ENCODE peak calls at places on chromosomes 1 and 21, in ten cellular contexts. V is GM23338; A is colonic mucosa; Q is tibial artery; F is adrenal gland; R is CD8-positive, alpha-beta T cell; Y is right atrium auricular region; L is heart left ventricle; T is astrocyte; X is PC-9. K is an unnamed sample.
A peak's percentile ranks its signal among the peaks of the same experiment; 100 is the strongest.

GRCh38 chr1:96365596-96365995 is 356.0 kb upstream of the PTBP2 start:
- DNase-seq in V (no peak), Y (no peak), X (no peak), F (no peak), L (no peak), R (no peak), Q (no peak), T (peak; percentile 39), A (no peak), K (no peak)

GRCh38 chr1:162191396-162192322 is 122.2 kb downstream of the NOS1AP start:
- DNase-seq in A (peak; percentile 60), X (peak; percentile 39), T (no peak), V (no peak), Y (no peak), F (no peak), L (no peak), Q (no peak), R (no peak), K (no peak)

GRCh38 chr1:85448358-85448757 is 16.6 kb downstream of the DDAH1 start:
- DNase-seq in Q (no peak), R (no peak), A (no peak), F (no peak), L (no peak), Y (no peak), V (no peak), X (no peak), T (peak; percentile 53), K (no peak)

GRCh38 chr1:152110860-152111514 is 4.3 kb downstream of the TCHH start:
- DNase-seq in A (peak; percentile 50), R (no peak), Y (no peak), V (peak; percentile 69), L (no peak), T (peak; percentile 55), Q (no peak), X (peak; percentile 40), F (no peak), K (no peak)

GRCh38 chr1:109493805-109494539 is at the start of gene CYB561D1:
- DNase-seq in R (peak; percentile 88), A (peak; percentile 88), Q (peak; percentile 92), Y (peak; percentile 79), L (peak; percentile 90), F (peak; percentile 90), X (peak; percentile 89), T (peak; percentile 53), V (peak; percentile 89), K (peak; percentile 93)

GRCh38 chr21:32336711-32337110 is 38.1 kb downstream of the MRAP start:
- DNase-seq in T (peak; percentile 49), Q (no peak), Y (no peak), A (no peak), X (no peak), F (peak; percentile 50), L (no peak), V (no peak), R (no peak), K (no peak)

GRCh38 chr1:203545032-203545816 is 51.3 kb downstream of the OPTC start:
- DNase-seq in Y (no peak), F (no peak), V (no peak), Q (no peak), R (no peak), T (no peak), X (peak; percentile 53), A (no peak), L (no peak), K (no peak)

GRCh38 chr1:41313661-41314131 is 47.5 kb upstream of the FOXO6 start:
- DNase-seq in Q (no peak), Y (no peak), T (no peak), R (no peak), F (peak; percentile 38), L (no peak), X (no peak), A (no peak), V (peak; percentile 82), K (peak; percentile 58)

GRCh38 chr1:192588546-192588945 is 13.0 kb downstream of the RGS1 start:
- DNase-seq in Y (no peak), R (no peak), X (no peak), A (no peak), V (no peak), T (peak; percentile 76), F (no peak), L (no peak), Q (no peak), K (no peak)

GRCh38 chr21:41766051-41766882 is 585 bp downstream of the RIPK4 start:
- DNase-seq in Q (no peak), A (no peak), T (no peak), R (no peak), Y (no peak), F (no peak), L (no peak), V (no peak), X (no peak), K (no peak)

GRCh38 chr21:45276620-45277019 is 11.1 kb downstream of the POFUT2 start:
- DNase-seq in T (no peak), Y (no peak), A (no peak), L (no peak), X (no peak), V (no peak), F (peak; percentile 49), R (no peak), Q (peak; percentile 53), K (no peak)

GRCh38 chr1:178933709-178934573 is 63.1 kb upstream of the ANGPTL1 start:
- DNase-seq in X (no peak), Q (peak; percentile 67), V (no peak), L (no peak), F (no peak), A (no peak), T (no peak), R (no peak), Y (no peak), K (no peak)

GRCh38 chr1:51330331-51331201 is at the start of gene TTC39A:
- DNase-seq in Q (no peak), L (no peak), T (no peak), F (no peak), Y (no peak), A (no peak), R (no peak), V (peak; percentile 51), X (peak; percentile 36), K (no peak)

GRCh38 chr1:38028671-38029070 is 16.1 kb downstream of the UTP11 start:
- DNase-seq in V (peak; percentile 49), T (no peak), Q (no peak), A (no peak), Y (no peak), L (no peak), R (no peak), F (no peak), X (no peak), K (no peak)

GRCh38 chr1:212109713-212110112 is 74.2 kb downstream of the DTL start:
- DNase-seq in L (no peak), V (no peak), T (no peak), X (no peak), Q (no peak), R (no peak), Y (no peak), A (no peak), F (no peak), K (no peak)

GRCh38 chr1:212108981-212109380 is 73.4 kb downstream of the DTL start:
- DNase-seq in R (no peak), L (no peak), X (no peak), Y (no peak), T (peak; percentile 14), A (no peak), Q (no peak), F (no peak), V (no peak), K (no peak)

GRCh38 chr1:212106286-212106792 is 70.8 kb downstream of the DTL start:
- DNase-seq in R (no peak), L (no peak), X (no peak), Q (no peak), V (peak; percentile 42), A (no peak), T (no peak), Y (no peak), F (no peak), K (no peak)

GRCh38 chr1:212108187-212108586 is 72.6 kb downstream of the DTL start:
- DNase-seq in F (no peak), Q (no peak), Y (no peak), R (no peak), A (no peak), V (no peak), L (no peak), T (no peak), X (no peak), K (no peak)

DNA sequence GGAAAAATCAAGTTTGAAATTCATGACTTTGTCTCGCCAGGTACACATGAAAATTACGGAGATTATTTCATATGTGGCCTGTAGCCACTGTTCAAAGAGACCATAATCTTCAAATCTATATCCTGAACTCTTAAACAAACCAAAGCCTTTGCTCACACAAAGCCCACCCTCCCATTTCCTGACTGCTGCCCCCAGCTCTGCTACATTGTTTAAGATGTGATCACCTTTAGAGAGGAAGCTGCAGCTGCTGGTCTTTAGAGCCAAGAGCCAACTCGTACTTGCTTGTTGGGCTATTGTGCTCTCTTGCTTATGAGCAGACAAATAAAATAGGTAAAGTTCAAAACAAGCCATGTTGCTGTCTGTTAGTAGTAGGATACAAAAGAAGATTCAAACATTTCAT is 71.9 kb downstream of the DTL start:
- DNase-seq in V (no peak), T (no peak), F (no peak), L (peak; percentile 32), X (no peak), Q (no peak), A (no peak), Y (no peak), R (no peak), K (no peak)
- H3K4me1 ChIP-seq in V (peaks cover 39% of the 10 kb centered on the region), T (no peaks in the 10 kb centered on the region), F (no peaks in the 10 kb centered on the region), L (peaks cover 5% of the 10 kb centered on the region), X (no peaks in the 10 kb centered on the region), Q (peaks cover 9% of the 10 kb centered on the region), A (no peaks in the 10 kb centered on the region), Y (peaks cover 46% of the 10 kb centered on the region), R (peaks cover 12% of the 10 kb centered on the region), K (no peaks in the 10 kb centered on the region)

GRCh38 chr1:227450489-227450888 is 112.9 kb upstream of the ZNF678 start:
- DNase-seq in L (no peak), A (no peak), R (no peak), Q (no peak), V (no peak), T (no peak), Y (no peak), X (no peak), F (no peak), K (no peak)
- H3K27ac ChIP-seq in L (no peak overlapping the region), A (no peak overlapping the region), R (no peak overlapping the region), Q (no peak overlapping the region), V (no peak overlapping the region), T (no peak overlapping the region), Y (no peak overlapping the region), X (no peak overlapping the region), F (no peak overlapping the region), K (no peak overlapping the region)

DNA sequence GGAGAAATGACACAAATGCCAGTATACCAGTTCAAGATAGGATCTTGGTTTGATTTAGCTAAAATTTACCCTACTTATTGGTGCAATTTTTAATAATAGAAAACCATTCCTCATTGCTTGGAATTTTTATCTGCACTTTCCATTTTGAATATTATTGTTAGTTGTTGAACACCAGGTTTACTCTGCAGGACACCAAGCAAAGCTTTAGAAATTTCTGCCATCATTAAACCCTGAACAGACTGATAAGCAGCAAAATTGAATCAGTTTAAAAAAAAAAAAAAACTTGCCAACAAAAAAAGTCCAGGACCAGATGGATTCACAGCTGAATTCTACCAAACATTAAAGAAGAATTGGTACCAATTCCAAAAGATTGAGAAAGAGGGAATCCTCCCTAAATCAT is 71.5 kb downstream of the POU2F1 start:
- DNase-seq in V (no peak), L (no peak), A (no peak), F (no peak), Q (no peak), Y (no peak), R (no peak), X (no peak), T (no peak), K (no peak)
- H3K4me3 ChIP-seq in V (no peak overlapping the region), L (no peak overlapping the region), A (no peak overlapping the region), F (no peak overlapping the region), Q (no peak overlapping the region), Y (no peak overlapping the region), R (no peak overlapping the region), X (no peak overlapping the region), T (no peak overlapping the region), K (no peak overlapping the region)

GRCh38 chr1:32990887-32991286 is 26.3 kb upstream of the RNF19B start:
- DNase-seq in V (no peak), Y (no peak), X (peak; percentile 37), L (no peak), T (no peak), F (no peak), A (no peak), Q (no peak), R (no peak), K (no peak)
- H3K4me1 ChIP-seq in V (peaks cover 7% of the 10 kb centered on the region), Y (peaks cover 52% of the 10 kb centered on the region), X (peaks cover 62% of the 10 kb centered on the region), L (peaks cover 29% of the 10 kb centered on the region), T (peaks cover 44% of the 10 kb centered on the region), F (peaks cover 16% of the 10 kb centered on the region), A (peaks cover 5% of the 10 kb centered on the region), Q (peaks cover 38% of the 10 kb centered on the region), R (peaks cover 5% of the 10 kb centered on the region), K (peaks cover 25% of the 10 kb centered on the region)